ENCODE peak calls at places on chromosome 2, in eight cellular contexts. H is hepatocyte, T is RWPE1, J is ovary, A is A549, O is stomach, I is transverse colon, F is astrocyte. X is an unnamed sample.

GRCh38 chr2:152389483-152389882 is 54.5 kb downstream of the FMNL2 start:
- DNase-seq in H (no peak), T (no peak), J (no peak), A (no peak), O (no peak), I (no peak), F (no peak), X (no peak)

GRCh38 chr2:182784777-182785176 is 68.7 kb downstream of the DNAJC10 start:
- DNase-seq in H (peak), T (peak), J (no peak), A (peak), O (no peak), I (no peak), F (peak), X (peak)

GRCh38 chr2:240983361-240983995 is 14.9 kb upstream of the SNED1 start:
- DNase-seq in H (peak), T (no peak), J (peak), A (peak), O (peak), I (peak), F (peak), X (no peak)

GRCh38 chr2:236871500-236872001 is 214.1 kb upstream of the COPS8 start:
- DNase-seq in H (peak), T (peak), J (no peak), A (peak), O (peak), I (peak), F (peak), X (peak)

GRCh38 chr2:134838143-134838620 is at the start of gene ACMSD:
- DNase-seq in H (no peak), T (no peak), J (no peak), A (no peak), O (no peak), I (no peak), F (no peak), X (no peak)

GRCh38 chr2:129801575-129801974 is 177.9 kb upstream of the RAB6C start:
- DNase-seq in H (no peak), T (peak), J (no peak), A (peak), O (no peak), I (no peak), F (peak), X (peak)

GRCh38 chr2:11842324-11842723 is 95.9 kb downstream of the LPIN1 start:
- DNase-seq in H (no peak), T (no peak), J (no peak), A (no peak), O (peak), I (no peak), F (no peak), X (no peak)

GRCh38 chr2:105377871-105378270 is 21.0 kb downstream of the FHL2 start:
- DNase-seq in H (no peak), T (no peak), J (no peak), A (no peak), O (no peak), I (no peak), F (no peak), X (no peak)

GRCh38 chr2:98416760-98417159 is 27.9 kb upstream of the INPP4A start:
- DNase-seq in H (no peak), T (no peak), J (no peak), A (no peak), O (no peak), I (no peak), F (no peak), X (no peak)

GRCh38 chr2:73112913-73113633 is at the start of gene RAB11FIP5:
- DNase-seq in H (peak), T (peak), J (peak), A (peak), O (peak), I (peak), F (peak), X (peak)
- H3K27ac ChIP-seq in H (peak), T (peak), J (peak), A (peak), O (peak), I (peak), F (peak), X (peak)

GRCh38 chr2:15043336-15044058 is 411.0 kb downstream of the LRATD1 start:
- DNase-seq in H (no peak), T (no peak), J (no peak), A (no peak), O (no peak), I (peak), F (peak), X (no peak)

GRCh38 chr2:15040429-15041084 is 408.0 kb downstream of the LRATD1 start:
- DNase-seq in H (no peak), T (no peak), J (no peak), A (no peak), O (no peak), I (no peak), F (no peak), X (no peak)

GRCh38 chr2:15038373-15039364 is 406.2 kb downstream of the LRATD1 start:
- DNase-seq in H (no peak), T (no peak), J (no peak), A (no peak), O (no peak), I (no peak), F (peak), X (no peak)

GRCh38 chr2:15041429-15041837 is 408.9 kb downstream of the LRATD1 start:
- DNase-seq in H (peak), T (no peak), J (no peak), A (no peak), O (no peak), I (peak), F (peak), X (no peak)

GRCh38 chr2:15042824-15043223 is 410.3 kb downstream of the LRATD1 start:
- DNase-seq in H (peak), T (no peak), J (no peak), A (no peak), O (peak), I (peak), F (peak), X (peak)
- H3K27ac ChIP-seq in H (peak), T (no peak), J (no peak), A (no peak), O (peak), I (peak), F (no peak), X (no peak)

DNA sequence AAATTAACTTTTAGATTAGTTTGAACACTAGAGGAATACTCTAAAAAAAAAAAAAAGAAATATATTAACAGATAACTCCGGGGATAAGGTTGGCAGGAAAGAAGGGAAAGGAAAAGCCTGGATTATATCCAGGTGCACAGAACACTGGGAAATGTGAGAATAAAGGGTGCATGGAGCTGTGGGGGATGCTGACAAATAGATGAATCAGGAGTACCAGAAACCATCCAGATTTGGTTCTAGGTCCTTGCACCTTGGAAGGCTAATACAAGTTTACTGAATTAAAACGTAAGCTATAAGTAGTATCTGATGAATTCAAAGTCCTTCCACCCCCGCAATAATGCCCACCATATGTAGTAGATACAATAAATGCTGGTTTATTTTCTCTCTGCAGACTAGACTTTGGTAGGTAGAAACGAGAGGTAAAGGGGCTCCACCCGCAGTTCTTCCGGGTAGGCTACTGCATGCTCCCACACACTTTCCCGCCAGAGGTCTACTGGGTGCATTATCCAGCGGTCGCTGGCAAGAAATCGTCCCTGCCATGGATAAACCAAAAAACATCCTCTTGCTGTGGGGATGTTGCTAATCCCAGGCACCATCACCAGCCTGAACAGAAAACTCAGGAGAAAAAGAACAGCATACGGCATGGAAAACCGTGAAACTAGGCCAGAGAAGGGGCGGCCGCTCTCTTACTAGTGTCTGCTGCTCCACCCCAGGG is 1.6 kb downstream of the CNRIP1 start:
- DNase-seq in H (no peak), T (no peak), J (peak), A (no peak), O (no peak), I (no peak), F (no peak), X (no peak)
- H3K27ac ChIP-seq in H (peak), T (no peak), J (peak), A (no peak), O (peak), I (peak), F (peak), X (no peak)

GRCh38 chr2:216075510-216076485 is 5.8 kb downstream of the PECR start:
- DNase-seq in H (no peak), T (no peak), J (no peak), A (no peak), O (no peak), I (no peak), F (no peak), X (no peak)

GRCh38 chr2:216074794-216075193 is 6.8 kb downstream of the PECR start:
- DNase-seq in H (no peak), T (no peak), J (no peak), A (no peak), O (no peak), I (no peak), F (no peak), X (no peak)

GRCh38 chr2:216074380-216074779 is 7.2 kb downstream of the PECR start:
- DNase-seq in H (no peak), T (no peak), J (no peak), A (no peak), O (no peak), I (no peak), F (no peak), X (no peak)

GRCh38 chr2:216072473-216072872 is 9.1 kb downstream of the PECR start:
- DNase-seq in H (no peak), T (no peak), J (no peak), A (no peak), O (no peak), I (no peak), F (no peak), X (no peak)

DNA sequence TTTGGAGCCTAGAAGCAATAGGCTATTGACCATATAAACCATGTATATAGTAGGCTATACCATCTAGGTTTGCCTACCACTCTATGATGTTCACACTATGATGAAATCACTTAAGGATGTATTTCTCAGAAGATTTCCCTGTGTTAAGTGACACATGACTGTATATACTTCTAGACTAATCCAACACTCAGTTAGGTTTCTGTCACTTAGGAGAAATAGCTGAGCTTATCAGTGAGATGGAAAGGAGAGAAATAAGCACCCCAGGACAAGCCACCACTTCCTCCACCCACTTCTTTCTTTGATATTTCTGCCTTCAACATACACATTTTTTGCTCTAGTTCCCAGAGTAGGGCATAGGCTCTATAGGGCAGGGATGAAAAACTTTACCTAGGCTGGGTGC is 7.8 kb downstream of the PECR start:
- DNase-seq in H (no peak), T (no peak), J (no peak), A (no peak), O (no peak), I (no peak), F (no peak), X (no peak)
- H3K27ac ChIP-seq in H (no peak), T (no peak), J (no peak), A (no peak), O (no peak), I (no peak), F (no peak), X (no peak)

GRCh38 chr2:118635891-118636290 is 211.6 kb downstream of the EN1 start:
- DNase-seq in H (no peak), T (no peak), J (no peak), A (no peak), O (no peak), I (no peak), F (no peak), X (no peak)
- H3K27ac ChIP-seq in H (no peak), T (no peak), J (no peak), A (no peak), O (no peak), I (no peak), F (no peak), X (no peak)

GRCh38 chr2:226329180-226329579 is 470.4 kb downstream of the IRS1 start:
- DNase-seq in H (no peak), T (no peak), J (no peak), A (peak), O (no peak), I (no peak), F (no peak), X (no peak)

GRCh38 chr2:226330206-226330605 is 469.4 kb downstream of the IRS1 start:
- DNase-seq in H (no peak), T (no peak), J (no peak), A (no peak), O (no peak), I (no peak), F (no peak), X (no peak)

GRCh38 chr2:226325541-226325940 is 474.1 kb downstream of the IRS1 start:
- DNase-seq in H (no peak), T (no peak), J (no peak), A (no peak), O (no peak), I (no peak), F (no peak), X (no peak)

GRCh38 chr2:226333388-226333787 is 466.2 kb downstream of the IRS1 start:
- DNase-seq in H (no peak), T (no peak), J (no peak), A (no peak), O (no peak), I (no peak), F (no peak), X (no peak)

GRCh38 chr2:226327830-226328229 is 471.8 kb downstream of the IRS1 start:
- DNase-seq in H (no peak), T (peak), J (no peak), A (no peak), O (no peak), I (no peak), F (no peak), X (no peak)
- H3K27ac ChIP-seq in H (no peak), T (no peak), J (no peak), A (no peak), O (no peak), I (no peak), F (no peak), X (no peak)

DNA sequence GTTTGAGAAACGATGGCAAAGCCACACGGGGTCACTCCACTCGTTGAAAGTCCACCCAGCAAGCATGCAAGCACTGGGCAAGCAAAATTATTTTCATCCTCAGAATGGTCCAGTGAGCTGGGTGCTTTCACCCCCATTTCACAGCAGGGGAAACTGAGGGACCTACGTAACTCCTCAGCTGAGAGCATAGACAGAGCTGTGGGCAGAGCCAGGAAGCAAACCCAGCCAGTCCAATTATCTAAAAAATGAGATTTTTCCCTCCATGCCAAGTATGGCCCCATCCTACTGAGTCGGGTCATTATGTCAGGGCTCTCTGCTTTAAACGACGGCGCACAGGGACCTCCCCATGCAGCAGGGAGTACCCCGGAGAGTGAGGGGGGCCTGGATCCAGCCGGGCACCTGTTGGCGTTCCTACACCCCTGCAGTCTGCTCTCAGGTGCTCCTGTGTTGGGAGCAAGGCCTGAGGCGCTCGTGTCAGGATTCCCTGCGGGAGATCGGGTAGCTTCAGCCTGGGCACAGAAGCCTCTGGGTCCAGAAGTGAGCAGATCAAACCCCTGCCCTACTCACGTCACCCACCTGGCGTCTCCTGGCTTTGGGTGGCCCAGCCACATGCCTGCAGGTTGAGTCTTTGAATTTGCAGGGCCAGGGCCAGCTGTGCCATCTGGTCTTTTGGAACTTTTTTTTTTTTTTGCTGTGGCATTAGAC is 17.3 kb downstream of the TWIST2 start:
- DNase-seq in H (no peak), T (no peak), J (no peak), A (no peak), O (no peak), I (no peak), F (no peak), X (no peak)
- H3K27ac ChIP-seq in H (peak), T (peak), J (peak), A (peak), O (peak), I (peak), F (peak), X (peak)

X was measured in brain microvascular endothelial cell.